ENCODE peak calls at places on chromosomes 7 and 10, in eight cellular contexts. One of them, this sample, is unnamed.

GRCh38 chr7:157907091-157907490 is 570.3 kb downstream of the DNAJB6 start:
- DNase-seq in uterus: no peak
- DNase-seq in fibroblast of mammary gland: no peak
- DNase-seq in psoas muscle: no peak
- DNase-seq in adrenal gland: no peak
- DNase-seq in tibial artery: peak
- DNase-seq in MM.1S: no peak
- DNase-seq in NB4: no peak
- DNase-seq in this sample: no peak

GRCh38 chr10:34178756-34179155 is 636.3 kb downstream of the PARD3 start:
- DNase-seq in fibroblast of mammary gland: peak
- DNase-seq in uterus: no peak
- DNase-seq in NB4: peak
- DNase-seq in psoas muscle: no peak
- DNase-seq in adrenal gland: no peak
- DNase-seq in tibial artery: no peak
- DNase-seq in MM.1S: no peak
- DNase-seq in this sample: no peak

GRCh38 chr7:137287651-137288258 is 55.8 kb downstream of the PTN start:
- DNase-seq in tibial artery: no peak
- DNase-seq in NB4: no peak
- DNase-seq in psoas muscle: no peak
- DNase-seq in adrenal gland: no peak
- DNase-seq in MM.1S: no peak
- DNase-seq in uterus: no peak
- DNase-seq in fibroblast of mammary gland: peak
- DNase-seq in this sample: peak

GRCh38 chr10:72414642-72415041 is 59.9 kb upstream of the DNAJB12 start:
- DNase-seq in uterus: no peak
- DNase-seq in tibial artery: no peak
- DNase-seq in NB4: no peak
- DNase-seq in fibroblast of mammary gland: no peak
- DNase-seq in MM.1S: no peak
- DNase-seq in adrenal gland: no peak
- DNase-seq in psoas muscle: no peak
- DNase-seq in this sample: no peak

GRCh38 chr7:133150760-133151159 is 68.9 kb upstream of the CHCHD3 start:
- DNase-seq in fibroblast of mammary gland: no peak
- DNase-seq in tibial artery: no peak
- DNase-seq in MM.1S: no peak
- DNase-seq in adrenal gland: no peak
- DNase-seq in uterus: no peak
- DNase-seq in psoas muscle: no peak
- DNase-seq in NB4: no peak
- DNase-seq in this sample: no peak

GRCh38 chr10:33772370-33773331 is 438.2 kb upstream of the NRP1 start:
- DNase-seq in fibroblast of mammary gland: peak
- DNase-seq in tibial artery: no peak
- DNase-seq in NB4: peak
- DNase-seq in MM.1S: no peak
- DNase-seq in adrenal gland: peak
- DNase-seq in psoas muscle: peak
- DNase-seq in uterus: peak
- DNase-seq in this sample: no peak

GRCh38 chr7:4613855-4614548 is 68.1 kb upstream of the FOXK1 start:
- DNase-seq in uterus: no peak
- DNase-seq in psoas muscle: peak
- DNase-seq in tibial artery: no peak
- DNase-seq in fibroblast of mammary gland: peak
- DNase-seq in MM.1S: no peak
- DNase-seq in NB4: no peak
- DNase-seq in adrenal gland: no peak
- DNase-seq in this sample: no peak

GRCh38 chr7:77649950-77650349 is 46.3 kb upstream of the RSBN1L start:
- DNase-seq in MM.1S: no peak
- DNase-seq in tibial artery: no peak
- DNase-seq in uterus: no peak
- DNase-seq in NB4: no peak
- DNase-seq in psoas muscle: no peak
- DNase-seq in fibroblast of mammary gland: peak
- DNase-seq in adrenal gland: no peak
- DNase-seq in this sample: no peak

GRCh38 chr10:56496087-56496486 is 135.0 kb upstream of the ZWINT start:
- DNase-seq in MM.1S: no peak
- DNase-seq in uterus: no peak
- DNase-seq in psoas muscle: no peak
- DNase-seq in fibroblast of mammary gland: no peak
- DNase-seq in NB4: no peak
- DNase-seq in tibial artery: no peak
- DNase-seq in adrenal gland: no peak
- DNase-seq in this sample: no peak

GRCh38 chr10:92123031-92123450 is 167.8 kb downstream of the CPEB3 start:
- DNase-seq in tibial artery: no peak
- DNase-seq in NB4: no peak
- DNase-seq in adrenal gland: no peak
- DNase-seq in uterus: no peak
- DNase-seq in MM.1S: no peak
- DNase-seq in psoas muscle: no peak
- DNase-seq in fibroblast of mammary gland: no peak
- DNase-seq in this sample: no peak

GRCh38 chr10:87931836-87932230 is 68.4 kb downstream of the PTEN start:
- DNase-seq in adrenal gland: no peak
- DNase-seq in NB4: no peak
- DNase-seq in fibroblast of mammary gland: peak
- DNase-seq in uterus: no peak
- DNase-seq in psoas muscle: no peak
- DNase-seq in MM.1S: no peak
- DNase-seq in tibial artery: no peak
- DNase-seq in this sample: no peak

GRCh38 chr10:122021828-122022227 is 32.9 kb downstream of the TACC2 start:
- DNase-seq in NB4: no peak
- DNase-seq in uterus: no peak
- DNase-seq in fibroblast of mammary gland: no peak
- DNase-seq in psoas muscle: no peak
- DNase-seq in MM.1S: no peak
- DNase-seq in adrenal gland: no peak
- DNase-seq in tibial artery: no peak
- DNase-seq in this sample: no peak
- H3K4me3 ChIP-seq in NB4: no peak
- H3K4me3 ChIP-seq in uterus: no peak
- H3K4me3 ChIP-seq in fibroblast of mammary gland: no peak
- H3K4me3 ChIP-seq in psoas muscle: peak
- H3K4me3 ChIP-seq in MM.1S: no peak
- H3K4me3 ChIP-seq in adrenal gland: no peak
- H3K4me3 ChIP-seq in tibial artery: peak
- H3K4me3 ChIP-seq in this sample: no peak

GRCh38 chr7:128887169-128888038 is 23.1 kb downstream of the KCP start:
- DNase-seq in tibial artery: no peak
- DNase-seq in fibroblast of mammary gland: no peak
- DNase-seq in adrenal gland: no peak
- DNase-seq in uterus: no peak
- DNase-seq in NB4: no peak
- DNase-seq in MM.1S: no peak
- DNase-seq in psoas muscle: no peak
- DNase-seq in this sample: no peak
- H3K4me3 ChIP-seq in tibial artery: no peak
- H3K4me3 ChIP-seq in fibroblast of mammary gland: no peak
- H3K4me3 ChIP-seq in adrenal gland: no peak
- H3K4me3 ChIP-seq in uterus: no peak
- H3K4me3 ChIP-seq in NB4: no peak
- H3K4me3 ChIP-seq in MM.1S: no peak
- H3K4me3 ChIP-seq in psoas muscle: no peak
- H3K4me3 ChIP-seq in this sample: no peak

GRCh38 chr7:7504910-7505704 is 30.6 kb downstream of the COL28A1 start:
- DNase-seq in tibial artery: no peak
- DNase-seq in NB4: no peak
- DNase-seq in fibroblast of mammary gland: no peak
- DNase-seq in uterus: no peak
- DNase-seq in adrenal gland: no peak
- DNase-seq in psoas muscle: no peak
- DNase-seq in MM.1S: no peak
- DNase-seq in this sample: no peak

GRCh38 chr7:7510814-7511213 is 24.9 kb downstream of the COL28A1 start:
- DNase-seq in tibial artery: no peak
- DNase-seq in MM.1S: no peak
- DNase-seq in uterus: no peak
- DNase-seq in fibroblast of mammary gland: peak
- DNase-seq in psoas muscle: no peak
- DNase-seq in adrenal gland: no peak
- DNase-seq in NB4: no peak
- DNase-seq in this sample: no peak

GRCh38 chr7:7505936-7506335 is 29.7 kb downstream of the COL28A1 start:
- DNase-seq in adrenal gland: no peak
- DNase-seq in psoas muscle: no peak
- DNase-seq in NB4: no peak
- DNase-seq in uterus: no peak
- DNase-seq in fibroblast of mammary gland: peak
- DNase-seq in MM.1S: no peak
- DNase-seq in tibial artery: no peak
- DNase-seq in this sample: no peak
- H3K4me3 ChIP-seq in adrenal gland: no peak
- H3K4me3 ChIP-seq in psoas muscle: no peak
- H3K4me3 ChIP-seq in NB4: no peak
- H3K4me3 ChIP-seq in uterus: no peak
- H3K4me3 ChIP-seq in fibroblast of mammary gland: no peak
- H3K4me3 ChIP-seq in MM.1S: no peak
- H3K4me3 ChIP-seq in tibial artery: no peak
- H3K4me3 ChIP-seq in this sample: no peak

GRCh38 chr7:121547341-121548092 is 151.4 kb upstream of the FAM3C start:
- DNase-seq in NB4: peak
- DNase-seq in MM.1S: peak
- DNase-seq in tibial artery: no peak
- DNase-seq in uterus: no peak
- DNase-seq in fibroblast of mammary gland: peak
- DNase-seq in adrenal gland: no peak
- DNase-seq in psoas muscle: no peak
- DNase-seq in this sample: peak
- H3K4me3 ChIP-seq in NB4: no peak
- H3K4me3 ChIP-seq in MM.1S: peak
- H3K4me3 ChIP-seq in tibial artery: no peak
- H3K4me3 ChIP-seq in uterus: no peak
- H3K4me3 ChIP-seq in fibroblast of mammary gland: no peak
- H3K4me3 ChIP-seq in adrenal gland: no peak
- H3K4me3 ChIP-seq in psoas muscle: no peak
- H3K4me3 ChIP-seq in this sample: no peak

DNA sequence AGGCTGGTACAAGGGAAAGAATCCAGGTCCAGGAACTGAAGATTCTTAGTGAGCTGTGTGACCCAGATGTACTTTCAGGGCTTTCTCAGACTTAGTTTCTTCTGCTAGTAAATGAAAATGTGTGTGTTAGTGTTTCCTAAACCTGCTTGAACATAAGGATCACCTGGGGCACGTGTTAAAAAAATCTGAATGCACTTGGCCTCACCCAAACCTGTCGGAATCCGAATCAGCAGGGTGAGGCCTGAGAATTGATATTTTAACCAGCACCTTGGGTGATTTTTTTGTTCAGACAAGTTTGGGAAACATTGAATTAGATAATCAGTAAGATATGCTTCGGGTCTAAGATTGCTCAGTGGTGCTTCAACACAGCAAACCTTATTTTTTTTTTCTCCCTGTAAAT is 59.7 kb downstream of the ZNF365 start:
- DNase-seq in NB4: no peak
- DNase-seq in psoas muscle: no peak
- DNase-seq in adrenal gland: no peak
- DNase-seq in MM.1S: no peak
- DNase-seq in tibial artery: no peak
- DNase-seq in fibroblast of mammary gland: no peak
- DNase-seq in uterus: no peak
- DNase-seq in this sample: no peak
- H3K4me3 ChIP-seq in NB4: no peak
- H3K4me3 ChIP-seq in psoas muscle: no peak
- H3K4me3 ChIP-seq in adrenal gland: no peak
- H3K4me3 ChIP-seq in MM.1S: no peak
- H3K4me3 ChIP-seq in tibial artery: no peak
- H3K4me3 ChIP-seq in fibroblast of mammary gland: no peak
- H3K4me3 ChIP-seq in uterus: no peak
- H3K4me3 ChIP-seq in this sample: no peak

GRCh38 chr7:149354119-149354518 is 92.1 kb downstream of the ZNF783 start:
- DNase-seq in NB4: no peak
- DNase-seq in fibroblast of mammary gland: no peak
- DNase-seq in psoas muscle: no peak
- DNase-seq in tibial artery: no peak
- DNase-seq in adrenal gland: no peak
- DNase-seq in MM.1S: no peak
- DNase-seq in uterus: no peak
- DNase-seq in this sample: no peak

DNA sequence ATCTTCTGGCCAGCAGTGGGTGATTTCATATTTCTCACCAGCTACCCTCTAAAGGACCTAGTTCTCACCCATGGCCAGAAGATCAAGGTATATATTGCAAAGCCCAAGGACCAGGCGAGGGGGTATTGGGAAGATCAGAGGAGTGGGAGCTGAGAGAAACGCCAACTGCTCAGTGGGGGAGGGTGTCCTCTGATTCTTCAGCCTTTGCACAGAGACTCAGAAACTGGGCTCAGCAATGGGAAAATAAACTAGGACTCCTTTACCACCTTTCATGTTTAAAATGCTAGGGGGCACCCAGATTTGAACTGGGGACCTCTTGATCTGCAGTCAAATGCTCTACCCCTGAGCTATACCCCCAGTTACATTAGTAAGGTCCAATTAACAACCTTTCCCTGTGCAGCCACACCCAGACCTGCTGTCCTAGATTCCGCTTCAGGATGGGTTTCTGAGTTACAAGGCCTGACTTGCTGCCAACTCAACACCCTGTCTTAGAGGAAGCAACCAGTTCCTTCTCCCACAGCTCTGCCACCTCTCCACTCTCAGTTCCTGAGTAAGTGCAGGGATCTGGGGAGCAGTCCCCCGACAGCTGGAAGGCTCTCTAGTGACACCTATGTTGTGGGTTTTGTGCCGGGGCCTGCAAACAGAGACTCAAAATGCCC is 93.5 kb downstream of the ZNF783 start:
- DNase-seq in adrenal gland: no peak
- DNase-seq in MM.1S: no peak
- DNase-seq in tibial artery: no peak
- DNase-seq in NB4: peak
- DNase-seq in psoas muscle: no peak
- DNase-seq in uterus: no peak
- DNase-seq in fibroblast of mammary gland: peak
- DNase-seq in this sample: peak
- H3K4me3 ChIP-seq in adrenal gland: no peak
- H3K4me3 ChIP-seq in MM.1S: no peak
- H3K4me3 ChIP-seq in tibial artery: no peak
- H3K4me3 ChIP-seq in NB4: no peak
- H3K4me3 ChIP-seq in psoas muscle: no peak
- H3K4me3 ChIP-seq in uterus: no peak
- H3K4me3 ChIP-seq in fibroblast of mammary gland: no peak
- H3K4me3 ChIP-seq in this sample: no peak

DNA sequence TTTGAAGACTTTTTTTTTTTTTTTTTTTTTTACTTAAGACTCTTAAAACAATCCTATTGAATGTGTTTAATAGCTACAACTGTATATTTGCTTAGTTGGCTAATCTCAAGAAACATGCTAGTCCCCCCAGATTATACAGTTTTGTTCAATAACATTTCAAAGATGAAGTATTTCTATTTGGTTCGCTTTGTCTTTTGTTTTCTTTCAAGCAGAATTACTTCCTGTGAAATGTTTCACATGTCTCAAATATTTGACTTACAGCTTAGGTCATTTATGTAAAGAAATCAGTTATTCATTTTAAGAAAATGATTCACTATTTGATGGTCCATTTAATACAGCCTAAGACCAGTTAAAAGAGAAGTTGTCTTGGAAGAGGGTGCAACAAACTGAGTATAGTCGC is 12.8 kb upstream of the LAMB1 start:
- DNase-seq in NB4: no peak
- DNase-seq in uterus: no peak
- DNase-seq in fibroblast of mammary gland: no peak
- DNase-seq in adrenal gland: no peak
- DNase-seq in tibial artery: no peak
- DNase-seq in MM.1S: no peak
- DNase-seq in psoas muscle: no peak
- DNase-seq in this sample: no peak
- H3K4me3 ChIP-seq in NB4: no peak
- H3K4me3 ChIP-seq in uterus: no peak
- H3K4me3 ChIP-seq in fibroblast of mammary gland: no peak
- H3K4me3 ChIP-seq in adrenal gland: no peak
- H3K4me3 ChIP-seq in tibial artery: no peak
- H3K4me3 ChIP-seq in MM.1S: no peak
- H3K4me3 ChIP-seq in psoas muscle: no peak
- H3K4me3 ChIP-seq in this sample: no peak